ENCODE peak calls at places on chromosome 4, in five cellular contexts. J is ovary, P is spleen, K is transverse colon, H is A549. U is an unnamed sample.

GRCh38 chr4:54746228-54746627 is 88.5 kb downstream of the KIT start:
- DNase-seq in J (no peak), P (no peak), K (no peak), H (no peak), U (no peak)

GRCh38 chr4:132530846-132531245 is 618.2 kb upstream of the PCDH10 start:
- DNase-seq in J (no peak), P (no peak), K (no peak), H (no peak), U (no peak)

GRCh38 chr4:146333187-146333894 is 119.0 kb downstream of the REELD1 start:
- DNase-seq in J (no peak), P (no peak), K (peak; percentile 10), H (no peak), U (no peak)

GRCh38 chr4:8838296-8838695 is 33.3 kb downstream of the HMX1 start:
- DNase-seq in J (no peak), P (no peak), K (no peak), H (no peak), U (no peak)

GRCh38 chr4:70564033-70564432 is 28.0 kb upstream of the AMBN start:
- DNase-seq in J (no peak), P (no peak), K (no peak), H (no peak), U (no peak)

GRCh38 chr4:149708513-149709175 is 107.0 kb downstream of the IQCM start:
- DNase-seq in J (no peak), P (no peak), K (no peak), H (no peak), U (no peak)

GRCh38 chr4:100289980-100290379 is 99.7 kb upstream of the DDIT4L start:
- DNase-seq in J (no peak), P (no peak), K (no peak), H (no peak), U (no peak)

GRCh38 chr4:102578819-102579218 is 77.7 kb downstream of the NFKB1 start:
- DNase-seq in J (no peak), P (no peak), K (no peak), H (no peak), U (no peak)

GRCh38 chr4:8374851-8375649 is 65.5 kb downstream of the ACOX3 start:
- DNase-seq in J (no peak), P (peak; percentile 70), K (no peak), H (no peak), U (no peak)

GRCh38 chr4:140754918-140755810 is 1.0 kb downstream of the TBC1D9 start:
- DNase-seq in J (no peak), P (no peak), K (no peak), H (no peak), U (no peak)

GRCh38 chr4:16692021-16692420 is 206.4 kb downstream of the LDB2 start:
- DNase-seq in J (no peak), P (no peak), K (no peak), H (no peak), U (no peak)

GRCh38 chr4:5050520-5050955 is 742 bp upstream of the STK32B start:
- DNase-seq in J (peak; percentile 60), P (peak; percentile 84), K (peak; percentile 54), H (peak; percentile 86), U (peak; percentile 75)

GRCh38 chr4:170423137-170423536 is 333.4 kb upstream of the AADAT start:
- DNase-seq in J (no peak), P (no peak), K (no peak), H (no peak), U (no peak)

GRCh38 chr4:158162637-158163036 is 10.2 kb downstream of the GASK1B start:
- DNase-seq in J (no peak), P (no peak), K (no peak), H (peak; percentile 17), U (no peak)

GRCh38 chr4:76977731-76978350 is 28.3 kb downstream of the SEPTIN11 start:
- DNase-seq in J (no peak), P (no peak), K (no peak), H (no peak), U (no peak)

GRCh38 chr4:9880411-9881197 is 99.2 kb downstream of the DRD5 start:
- DNase-seq in J (no peak), P (peak; percentile 29), K (no peak), H (no peak), U (peak; percentile 16)

GRCh38 chr4:130077275-130077674 is 981.3 kb downstream of the C4orf33 start:
- DNase-seq in J (no peak), P (no peak), K (no peak), H (no peak), U (no peak)

GRCh38 chr4:159027535-159027934 is 75.3 kb upstream of the RAPGEF2 start:
- DNase-seq in J (no peak), P (no peak), K (no peak), H (no peak), U (no peak)

GRCh38 chr4:139171878-139172691 is 4.9 kb downstream of the ELF2 start:
- DNase-seq in J (no peak), P (no peak), K (no peak), H (peak; percentile 25), U (no peak)

GRCh38 chr4:5460106-5460801 is 248.1 kb downstream of the EVC2 start:
- DNase-seq in J (no peak), P (peak; percentile 77), K (no peak), H (peak; percentile 38), U (no peak)

GRCh38 chr4:80172203-80172602 is 25.1 kb upstream of the PRDM8 start:
- DNase-seq in J (no peak), P (no peak), K (no peak), H (no peak), U (no peak)

GRCh38 chr4:83408958-83409357 is 46.7 kb downstream of the HELQ start:
- DNase-seq in J (no peak), P (no peak), K (no peak), H (no peak), U (no peak)

GRCh38 chr4:119646347-119647071 is 17.9 kb upstream of the PDE5A start:
- DNase-seq in J (no peak), P (no peak), K (peak; percentile 25), H (no peak), U (peak; percentile 70)

GRCh38 chr4:182955411-182955810 is 38.2 kb upstream of the DCTD start:
- DNase-seq in J (no peak), P (no peak), K (no peak), H (no peak), U (no peak)

GRCh38 chr4:56480691-56481090 is 13.3 kb downstream of the SRP72 start:
- DNase-seq in J (no peak), P (no peak), K (no peak), H (no peak), U (no peak)

GRCh38 chr4:152063301-152064235 is 302.8 kb upstream of the GATB start:
- DNase-seq in J (no peak), P (no peak), K (peak; percentile 48), H (no peak), U (no peak)

GRCh38 chr4:26459054-26459755 is 31.1 kb downstream of the CCKAR start:
- DNase-seq in J (no peak), P (no peak), K (no peak), H (peak; percentile 31), U (no peak)

GRCh38 chr4:19508442-19508841 is 743.3 kb upstream of the SLIT2 start:
- DNase-seq in J (no peak), P (no peak), K (no peak), H (no peak), U (no peak)

DNA sequence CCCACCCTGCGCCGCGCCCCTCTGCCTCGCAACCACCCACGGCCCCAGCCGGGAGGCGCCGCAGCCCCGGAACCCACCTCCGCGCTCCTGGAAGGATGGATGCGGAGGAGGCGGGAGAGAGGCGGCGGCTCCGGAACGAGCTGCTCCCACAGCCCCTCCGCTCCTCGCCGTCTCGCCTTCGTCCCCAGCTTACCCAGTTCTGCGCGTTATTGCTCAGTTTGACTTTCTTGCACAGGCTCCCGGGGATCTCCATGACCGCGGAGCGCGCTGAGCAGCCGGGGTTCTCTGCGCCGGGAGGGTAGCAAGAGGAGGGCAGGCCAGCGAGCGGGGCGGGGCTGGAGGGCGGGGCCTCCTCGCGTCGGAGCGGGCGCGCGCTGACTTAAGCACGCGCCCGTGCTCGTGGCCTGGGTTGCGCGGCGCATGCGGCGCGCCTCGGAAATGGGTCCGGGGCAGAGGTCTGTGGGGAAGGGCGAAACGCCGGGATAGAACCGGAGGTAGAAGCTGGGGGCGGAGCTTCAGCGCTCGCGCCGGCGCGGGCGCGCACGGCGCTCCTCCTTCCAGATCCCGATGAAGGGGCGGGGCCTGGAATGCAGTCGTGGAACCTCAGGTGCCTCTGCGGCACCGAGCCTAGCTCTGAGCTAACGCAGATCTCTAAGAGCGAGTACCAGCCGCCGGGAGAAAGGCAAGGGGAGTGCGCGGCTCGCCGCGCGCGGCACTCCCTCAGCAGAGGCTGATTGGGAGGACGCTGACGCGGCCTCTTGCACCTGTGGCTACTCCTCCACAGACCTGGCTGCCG is at the start of gene PAPSS1:
- DNase-seq in J (peak; percentile 97), P (peak; percentile 99), K (peak; percentile 99), H (peak; percentile 64), U (peak; percentile 98)
- H3K27ac ChIP-seq in J (peak within 1 kb of the TSS; percentile 84), P (peak within 1 kb of the TSS; percentile 91), K (peak within 1 kb of the TSS; percentile 96), H (peak within 1 kb of the TSS; percentile 93), U (peak within 1 kb of the TSS; percentile 91)

DNA sequence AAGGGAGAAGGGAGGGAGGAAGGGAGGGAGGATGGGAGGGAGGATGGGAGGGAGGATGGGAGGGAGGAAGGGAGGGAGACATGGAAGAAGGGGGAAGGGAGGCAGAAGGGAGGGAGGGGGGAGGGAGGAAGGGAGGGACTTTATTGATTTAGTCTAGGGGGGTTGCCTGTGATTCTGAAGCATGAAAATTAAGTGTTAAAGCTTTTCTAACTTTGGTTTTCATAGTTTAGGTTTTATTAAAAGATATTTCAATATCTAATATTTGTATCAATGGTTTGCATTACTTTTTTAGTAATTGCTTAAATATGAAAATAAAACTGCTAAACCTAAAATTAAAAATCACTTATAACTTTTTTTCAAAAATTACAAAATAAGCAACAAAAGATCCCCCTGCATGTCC is 2.4 kb downstream of the PALLD start:
- DNase-seq in J (no peak), P (no peak), K (no peak), H (no peak), U (no peak)
- TF ChIP-seq POLR2A in J (no peak), P (no peak), K (no peak), H (no peak), U (no peak)

DNA sequence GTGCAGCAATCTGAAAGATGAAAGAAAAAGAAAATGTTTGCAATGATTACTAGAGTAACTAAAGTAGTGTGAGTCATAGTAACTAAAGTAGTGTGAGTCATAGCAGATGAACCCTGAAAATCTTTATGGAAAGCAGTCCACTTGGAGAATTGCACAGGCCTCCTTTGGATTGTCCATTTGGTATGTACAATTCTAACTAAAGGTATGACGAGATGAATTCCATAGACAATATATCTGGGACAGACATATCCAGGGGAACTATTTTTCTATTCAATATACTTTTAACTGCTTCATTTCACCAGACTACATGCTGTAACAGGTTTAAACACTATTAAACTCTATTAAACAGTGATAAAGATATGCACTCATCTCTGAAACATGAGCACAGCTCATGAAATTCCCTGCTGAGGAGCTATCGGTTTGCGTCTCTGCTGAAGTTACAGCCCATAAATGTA is 798.7 kb downstream of the PCDH7 start:
- DNase-seq in J (no peak), P (no peak), K (no peak), H (no peak), U (no peak)
- H3K27ac ChIP-seq in J (no peak overlapping the region), P (no peak overlapping the region), K (no peak overlapping the region), H (no peak overlapping the region), U (no peak overlapping the region)

GRCh38 chr4:173529505-173530325 is at the start of gene HAND2:
- DNase-seq in J (peak; percentile 85), P (no peak), K (peak; percentile 64), H (peak; percentile 60), U (peak; percentile 81)
- TF ChIP-seq POLR2A in J (peak; percentile 65), P (no peak), K (peak; percentile 59), H (no peak), U (peak; percentile 64)